ENCODE peak calls at places on chromosomes 13 and 19, in ten cellular contexts. Y is stimulated activated CD4-positive, alpha-beta T cell treated with anti-CD3 and anti-CD28 coated beads, Interleukin-4, amount 100 ng/mL, for 24 hours; R is heart right ventricle; Q is anterior cingulate cortex; A is ELR; G is MV-4-11; V is mucosa of descending colon; N is C1 segment of cervical spinal cord; X is fibroblast of the aortic adventitia; W is activated CD4-positive, CD25-positive, alpha-beta regulatory T cell. I is an unnamed sample.

GRCh38 chr13:55893541-55893940 is 1247.2 kb upstream of the PRR20A start:
- DNase-seq in Y (no peak), R (no peak), Q (no peak), A (no peak), G (no peak), V (no peak), N (no peak), X (no peak), W (no peak), I (no peak)

GRCh38 chr13:31221057-31221456 is 21.3 kb downstream of the B3GLCT start:
- DNase-seq in Y (no peak), R (no peak), Q (no peak), A (no peak), G (no peak), V (no peak), N (no peak), X (no peak), W (no peak), I (no peak)

GRCh38 chr13:51639171-51639570 is 54.9 kb downstream of the WDFY2 start:
- DNase-seq in Y (no peak), R (no peak), Q (no peak), A (peak; percentile 41), G (no peak), V (no peak), N (no peak), X (peak; percentile 37), W (no peak), I (no peak)

GRCh38 chr19:663682-664117 is 686 bp upstream of the RNF126 start:
- DNase-seq in Y (no peak), R (no peak), Q (no peak), A (no peak), G (peak; percentile 63), V (no peak), N (no peak), X (no peak), W (no peak), I (no peak)

GRCh38 chr19:17441241-17442135 is 7.0 kb downstream of the TMEM221 start:
- DNase-seq in Y (peak; percentile 31), R (no peak), Q (no peak), A (peak; percentile 57), G (peak; percentile 48), V (no peak), N (no peak), X (peak; percentile 65), W (no peak), I (no peak)

GRCh38 chr13:45292176-45292575 is 48.8 kb downstream of the TPT1 start:
- DNase-seq in Y (no peak), R (no peak), Q (no peak), A (peak; percentile 40), G (no peak), V (no peak), N (no peak), X (no peak), W (no peak), I (no peak)

GRCh38 chr13:20161275-20161950 is 561 bp upstream of the GJA3 start:
- DNase-seq in Y (peak; percentile 36), R (peak; percentile 50), Q (no peak), A (peak; percentile 38), G (no peak), V (peak; percentile 26), N (no peak), X (no peak), W (peak; percentile 27), I (no peak)

GRCh38 chr13:113962975-113963374 is 10.9 kb downstream of the C13orf46 start:
- DNase-seq in Y (no peak), R (peak; percentile 5), Q (no peak), A (no peak), G (no peak), V (no peak), N (no peak), X (no peak), W (no peak), I (no peak)

GRCh38 chr13:89401209-89401810 is 1730.1 kb downstream of the SLITRK5 start:
- DNase-seq in Y (no peak), R (no peak), Q (no peak), A (peak; percentile 80), G (peak; percentile 84), V (no peak), N (no peak), X (peak; percentile 81), W (no peak), I (no peak)

GRCh38 chr13:97933736-97934135 is 19.7 kb upstream of the IPO5 start:
- DNase-seq in Y (no peak), R (no peak), Q (no peak), A (no peak), G (no peak), V (no peak), N (no peak), X (no peak), W (no peak), I (no peak)

GRCh38 chr13:43698009-43698408 is 88.8 kb downstream of the ENOX1 start:
- DNase-seq in Y (no peak), R (no peak), Q (no peak), A (no peak), G (no peak), V (no peak), N (no peak), X (no peak), W (no peak), I (no peak)

GRCh38 chr19:5186293-5187050 is 154.1 kb downstream of the PTPRS start:
- DNase-seq in Y (no peak), R (no peak), Q (no peak), A (peak; percentile 62), G (no peak), V (no peak), N (no peak), X (peak; percentile 96), W (no peak), I (no peak)

GRCh38 chr19:9406798-9407352 is 28.5 kb downstream of the ZNF266 start:
- DNase-seq in Y (peak; percentile 64), R (peak; percentile 82), Q (peak; percentile 0), A (peak; percentile 72), G (peak; percentile 32), V (peak; percentile 69), N (no peak), X (peak; percentile 86), W (no peak), I (no peak)

GRCh38 chr13:111219306-111219705 is 101.1 kb upstream of the TEX29 start:
- DNase-seq in Y (no peak), R (no peak), Q (no peak), A (no peak), G (peak; percentile 33), V (peak; percentile 14), N (no peak), X (peak; percentile 75), W (no peak), I (no peak)

GRCh38 chr19:13154241-13154778 is 4.1 kb downstream of the IER2 start:
- DNase-seq in Y (peak; percentile 69), R (peak; percentile 88), Q (no peak), A (peak; percentile 95), G (peak; percentile 87), V (peak; percentile 93), N (peak; percentile 58), X (peak; percentile 96), W (peak; percentile 38), I (no peak)

GRCh38 chr19:29672933-29673336 is 7.7 kb downstream of the PLEKHF1 start:
- DNase-seq in Y (peak; percentile 89), R (no peak), Q (no peak), A (no peak), G (no peak), V (peak; percentile 38), N (no peak), X (no peak), W (peak; percentile 63), I (peak; percentile 62)

GRCh38 chr13:103510007-103510406 is 443.8 kb upstream of the SLC10A2 start:
- DNase-seq in Y (no peak), R (no peak), Q (no peak), A (no peak), G (no peak), V (no peak), N (no peak), X (no peak), W (no peak), I (no peak)

GRCh38 chr19:49361438-49362047 is 673 bp downstream of the TEAD2 start:
- DNase-seq in Y (no peak), R (peak; percentile 89), Q (no peak), A (peak; percentile 63), G (no peak), V (peak; percentile 80), N (no peak), X (peak; percentile 81), W (no peak), I (no peak)

GRCh38 chr13:50161052-50161451 is 145.8 kb downstream of the KCNRG start:
- DNase-seq in Y (no peak), R (no peak), Q (no peak), A (peak; percentile 39), G (no peak), V (no peak), N (no peak), X (peak; percentile 64), W (no peak), I (no peak)

GRCh38 chr13:40221460-40222201 is 444.8 kb downstream of the FOXO1 start:
- DNase-seq in Y (peak; percentile 50), R (no peak), Q (no peak), A (peak; percentile 23), G (peak; percentile 24), V (peak; percentile 38), N (no peak), X (peak; percentile 38), W (peak; percentile 1), I (no peak)

GRCh38 chr13:32446778-32447465 is 19.0 kb upstream of the N4BP2L1 start:
- DNase-seq in Y (no peak), R (no peak), Q (no peak), A (no peak), G (peak; percentile 80), V (no peak), N (no peak), X (peak; percentile 15), W (no peak), I (no peak)

GRCh38 chr13:100274942-100275506 is 186.1 kb downstream of the PCCA start:
- DNase-seq in Y (no peak), R (no peak), Q (no peak), A (peak; percentile 36), G (peak; percentile 81), V (no peak), N (no peak), X (no peak), W (no peak), I (no peak)

GRCh38 chr19:50333235-50333736 is 4.1 kb upstream of the KCNC3 start:
- DNase-seq in Y (peak; percentile 92), R (peak; percentile 87), Q (peak; percentile 80), A (peak; percentile 46), G (peak; percentile 99), V (peak; percentile 86), N (peak; percentile 85), X (peak; percentile 72), W (peak; percentile 81), I (peak; percentile 97)

GRCh38 chr13:51916419-51916818 is 54.6 kb downstream of the CCDC70 start:
- DNase-seq in Y (no peak), R (no peak), Q (no peak), A (no peak), G (no peak), V (no peak), N (no peak), X (no peak), W (no peak), I (no peak)

GRCh38 chr19:35080613-35081170 is 34.9 kb upstream of the FXYD3 start:
- DNase-seq in Y (no peak), R (no peak), Q (no peak), A (no peak), G (no peak), V (no peak), N (no peak), X (no peak), W (no peak), I (no peak)

GRCh38 chr19:46975918-46976782 is 43.5 kb upstream of the NPAS1 start:
- DNase-seq in Y (no peak), R (peak; percentile 94), Q (peak; percentile 18), A (peak; percentile 82), G (peak; percentile 75), V (peak; percentile 63), N (peak; percentile 89), X (peak; percentile 100), W (no peak), I (no peak)

GRCh38 chr19:1038995-1039645 is 787 bp upstream of the ABCA7 start:
- DNase-seq in Y (no peak), R (no peak), Q (no peak), A (no peak), G (no peak), V (no peak), N (no peak), X (no peak), W (no peak), I (no peak)

I was measured in GM12864.